ENCODE peak calls at places on chromosomes 7 and 10, in six cellular contexts. X is uterus, S is ovary, M is heart left ventricle, D is small intestine, T is astrocyte. R is an unnamed sample.

GRCh38 chr10:64648915-64649314 is 1127.7 kb downstream of the REEP3 start:
- DNase-seq in D (no peak), M (no peak), T (no peak), X (no peak), S (no peak), R (no peak)

GRCh38 chr7:150719960-150720891 is 3.8 kb downstream of the GIMAP1 start:
- DNase-seq in D (no peak), S (no peak), T (no peak), X (no peak), M (no peak), R (no peak)

GRCh38 chr7:151740180-151740845 is 136.6 kb downstream of the PRKAG2 start:
- DNase-seq in X (no peak), T (peak; percentile 35), S (no peak), M (peak; percentile 11), D (no peak), R (no peak)

GRCh38 chr7:40506158-40506557 is 371.4 kb downstream of the SUGCT start:
- DNase-seq in M (no peak), D (no peak), T (no peak), S (no peak), X (no peak), R (no peak)

GRCh38 chr7:148303295-148304013 is 287.1 kb upstream of the C7orf33 start:
- DNase-seq in M (peak; percentile 88), T (peak; percentile 9), D (no peak), X (peak; percentile 73), S (peak; percentile 70), R (no peak)

GRCh38 chr7:109964780-109965179 is 1126.1 kb upstream of the LRRN3 start:
- DNase-seq in T (no peak), X (no peak), D (no peak), S (no peak), M (no peak), R (no peak)

GRCh38 chr7:50660040-50660829 is 95.0 kb upstream of the DDC start:
- DNase-seq in T (no peak), M (no peak), X (no peak), D (no peak), S (no peak), R (peak; percentile 69)

GRCh38 chr10:34854147-34854601 is 39.1 kb upstream of the PARD3 start:
- DNase-seq in S (peak; percentile 67), T (peak; percentile 51), D (no peak), X (peak; percentile 22), M (no peak), R (no peak)

GRCh38 chr10:130341325-130341724 is 205.1 kb downstream of the GLRX3 start:
- DNase-seq in T (no peak), M (no peak), S (no peak), D (peak; percentile 40), X (no peak), R (no peak)

GRCh38 chr10:13882112-13882711 is 295.4 kb downstream of the PRPF18 start:
- DNase-seq in T (peak; percentile 99), S (no peak), X (no peak), M (peak; percentile 66), D (no peak), R (no peak)

GRCh38 chr7:123615344-123615743 is 13.7 kb downstream of the ASB15 start:
- DNase-seq in D (no peak), S (no peak), X (no peak), M (no peak), T (peak; percentile 66), R (no peak)

GRCh38 chr10:115093776-115094361 is 704 bp downstream of the ATRNL1 start:
- DNase-seq in X (no peak), D (peak; percentile 12), S (peak; percentile 52), M (no peak), T (no peak), R (no peak)
- H3K4me3 ChIP-seq in X (peak overlapping the region; percentile 96), D (peak overlapping the region; percentile 66), S (peak overlapping the region; percentile 76), M (peak overlapping the region; percentile 87), T (peak overlapping the region; percentile 65), R (no peak overlapping the region)

DNA sequence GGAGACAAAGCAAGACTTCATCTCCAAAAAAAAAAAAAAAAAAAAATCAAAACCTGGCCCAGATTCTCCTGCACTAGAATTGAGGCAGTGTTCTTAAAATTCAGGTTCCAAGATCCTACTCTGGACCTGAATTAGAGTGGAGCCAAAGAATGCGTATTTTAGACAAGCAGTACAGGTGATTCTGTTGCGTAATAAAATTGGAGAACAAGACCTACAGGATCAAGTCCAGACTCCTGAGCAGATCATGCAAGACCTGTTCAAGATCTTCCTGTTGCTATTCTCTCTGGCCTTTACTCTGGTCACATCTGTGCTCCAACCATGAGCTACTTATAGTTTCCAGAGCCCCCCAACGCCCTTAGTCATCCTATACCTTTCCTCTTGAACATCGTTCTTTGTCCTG is 51.5 kb upstream of the RSBN1L start:
- DNase-seq in M (no peak), D (no peak), X (no peak), T (no peak), S (no peak), R (no peak)
- H3K36me3 ChIP-seq in M (peaks cover 78% of the 10 kb centered on the region), D (peaks cover 2% of the 10 kb centered on the region), X (no peaks in the 10 kb centered on the region), T (peaks cover 45% of the 10 kb centered on the region), S (no peaks in the 10 kb centered on the region), R (no peaks in the 10 kb centered on the region)

GRCh38 chr10:29627201-29628105 is 7.3 kb downstream of the SVIL start:
- DNase-seq in M (no peak), D (no peak), S (no peak), T (peak; percentile 68), X (no peak), R (no peak)
- H3K4me1 ChIP-seq in M (peaks cover 59% of the 10 kb centered on the region), D (peaks cover 2% of the 10 kb centered on the region), S (peaks cover 31% of the 10 kb centered on the region), T (peaks cover 10% of the 10 kb centered on the region), X (peaks cover 4% of the 10 kb centered on the region), R (no peaks in the 10 kb centered on the region)

GRCh38 chr10:69575164-69575722 is 2.0 kb upstream of the NEUROG3 start:
- DNase-seq in T (no peak), D (no peak), X (no peak), S (no peak), M (no peak), R (no peak)

GRCh38 chr10:69572159-69573055 is 815 bp downstream of the NEUROG3 start:
- DNase-seq in S (no peak), T (no peak), X (no peak), D (no peak), M (no peak), R (no peak)

GRCh38 chr10:69573056-69573806 is at the start of gene NEUROG3:
- DNase-seq in T (no peak), X (no peak), D (no peak), S (no peak), M (peak; percentile 61), R (no peak)

GRCh38 chr10:69576334-69577011 is 3.3 kb upstream of the NEUROG3 start:
- DNase-seq in M (no peak), X (no peak), D (no peak), T (no peak), S (no peak), R (no peak)

DNA sequence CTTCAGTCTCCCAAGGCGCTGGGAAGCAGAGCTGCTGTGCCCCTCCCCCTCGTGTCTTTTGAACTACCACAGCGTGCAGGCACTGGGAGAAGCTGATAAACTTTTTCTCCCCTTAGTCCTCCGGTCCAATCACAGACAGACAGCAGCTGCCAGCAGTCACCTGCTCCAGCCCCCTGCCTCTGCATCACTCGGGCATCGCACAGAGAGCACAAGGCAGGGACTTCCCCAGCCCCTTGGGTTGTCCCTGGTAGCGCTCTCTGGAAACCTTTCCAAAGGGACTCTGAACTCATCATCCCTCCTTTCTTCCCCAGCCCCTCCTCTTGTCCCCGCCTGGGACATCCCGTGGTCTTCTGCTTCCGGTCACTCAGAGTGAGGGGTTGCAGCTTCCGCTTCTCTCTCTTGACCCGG is 1.4 kb upstream of the NEUROG3 start:
- DNase-seq in M (no peak), D (no peak), S (no peak), X (no peak), T (no peak), R (no peak)
- H3K4me3 ChIP-seq in M (no peak overlapping the region), D (no peak overlapping the region), S (no peak overlapping the region), X (no peak overlapping the region), T (no peak overlapping the region), R (no peak overlapping the region)

DNA sequence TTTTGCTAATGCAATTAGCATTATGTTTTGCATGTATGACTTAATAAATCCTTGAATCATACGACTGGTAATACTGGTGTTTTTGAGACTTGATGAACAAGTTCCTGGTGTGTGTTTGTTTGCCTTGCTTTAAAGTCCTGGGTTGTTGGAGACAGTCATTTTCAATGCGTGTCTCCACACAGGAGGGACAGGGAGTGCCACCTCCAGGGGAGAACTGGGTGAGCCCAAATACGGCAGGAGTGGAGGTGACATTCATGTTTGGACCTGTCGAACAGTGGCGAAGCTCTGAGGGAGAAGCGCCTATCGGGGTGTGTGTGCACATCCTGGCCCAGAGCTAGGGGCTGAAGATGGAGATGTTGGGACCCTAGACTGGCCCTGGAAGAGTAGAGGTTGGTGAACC is 43.8 kb downstream of the DAGLB start:
- DNase-seq in M (no peak), X (no peak), D (no peak), S (no peak), T (no peak), R (no peak)
- H3K36me3 ChIP-seq in M (peaks cover 92% of the 10 kb centered on the region), X (no peaks in the 10 kb centered on the region), D (peaks cover 30% of the 10 kb centered on the region), S (no peaks in the 10 kb centered on the region), T (peaks cover 60% of the 10 kb centered on the region), R (peaks cover 64% of the 10 kb centered on the region)

DNA sequence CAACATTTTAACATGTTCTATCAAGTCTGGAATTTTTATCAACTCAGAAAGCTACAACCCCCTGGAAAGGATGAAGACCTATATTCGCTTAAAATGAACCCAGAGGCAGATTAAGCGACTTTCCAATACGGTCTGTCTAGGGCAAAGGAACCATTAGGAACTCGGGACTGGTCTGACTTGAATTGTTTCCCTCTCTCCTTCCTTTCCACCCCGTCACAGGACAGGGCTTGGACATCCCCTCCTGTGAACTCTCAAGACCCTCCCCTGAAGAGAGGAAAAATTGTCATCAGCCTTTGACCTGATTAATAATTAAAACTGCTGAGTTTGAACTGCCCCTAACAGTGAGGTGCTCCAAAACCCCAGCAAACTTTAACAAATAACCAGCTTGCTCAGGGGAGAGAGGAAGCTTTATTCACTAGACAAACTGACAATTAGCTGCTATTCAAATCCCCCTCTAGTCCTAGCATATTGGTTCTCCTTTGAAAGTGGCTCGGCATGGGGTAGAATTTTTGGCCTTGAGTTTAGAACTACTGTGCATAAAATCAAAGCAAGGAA is 22.5 kb upstream of the SLF2 start:
- DNase-seq in S (no peak), M (no peak), X (no peak), D (no peak), T (no peak), R (no peak)
- H3K4me1 ChIP-seq in S (peaks cover 2% of the 10 kb centered on the region), M (peaks cover 11% of the 10 kb centered on the region), X (no peaks in the 10 kb centered on the region), D (no peaks in the 10 kb centered on the region), T (peaks cover 23% of the 10 kb centered on the region), R (no peaks in the 10 kb centered on the region)

GRCh38 chr10:21171197-21171935 is 274.3 kb upstream of the NEBL start:
- DNase-seq in S (no peak), X (no peak), D (no peak), M (no peak), T (no peak), R (no peak)

GRCh38 chr10:21170216-21170615 is 273.1 kb upstream of the NEBL start:
- DNase-seq in S (no peak), D (peak; percentile 55), T (no peak), X (no peak), M (no peak), R (no peak)

GRCh38 chr10:21172774-21173432 is 275.8 kb upstream of the NEBL start:
- DNase-seq in M (peak; percentile 41), S (no peak), X (no peak), D (no peak), T (no peak), R (no peak)

GRCh38 chr10:21173433-21173963 is 276.4 kb upstream of the NEBL start:
- DNase-seq in D (no peak), T (no peak), M (no peak), X (no peak), S (peak; percentile 8), R (no peak)

GRCh38 chr10:21171936-21172773 is 275.0 kb upstream of the NEBL start:
- DNase-seq in T (no peak), M (no peak), X (no peak), S (no peak), D (no peak), R (no peak)
- H3K4me3 ChIP-seq in T (peak overlapping the region; percentile 59), M (peak overlapping the region; percentile 74), X (no peak overlapping the region), S (no peak overlapping the region), D (no peak overlapping the region), R (no peak overlapping the region)

GRCh38 chr7:6653101-6653995 is 16.2 kb downstream of the ZNF316 start:
- DNase-seq in X (no peak), T (no peak), M (no peak), S (no peak), D (no peak), R (no peak)
- H3K36me3 ChIP-seq in X (no peaks in the 10 kb centered on the region), T (no peaks in the 10 kb centered on the region), M (peaks cover 66% of the 10 kb centered on the region), S (no peaks in the 10 kb centered on the region), D (peaks cover 26% of the 10 kb centered on the region), R (peaks cover 41% of the 10 kb centered on the region)

R was measured in CD4-positive, CD25-positive, alpha-beta regulatory T cell.